ENCODE peak calls at places on chromosomes 5 and 9, in four cellular contexts. P, L, X and W are unnamed samples.

GRCh38 chr9:11893331-11893730 is 799.9 kb upstream of the TYRP1 start:
- DNase-seq in P (no peak), L (no peak), X (no peak), W (no peak)

GRCh38 chr5:159969966-159970365 is 39.0 kb upstream of the TTC1 start:
- DNase-seq in P (no peak), L (no peak), X (no peak), W (no peak)

GRCh38 chr9:96158909-96159575 is 142.9 kb downstream of the HSD17B3 start:
- DNase-seq in P (no peak), L (no peak), X (no peak), W (no peak)

GRCh38 chr5:68673451-68674180 is 420.2 kb upstream of the SLC30A5 start:
- DNase-seq in P (no peak), L (no peak), X (no peak), W (no peak)

GRCh38 chr9:98130576-98131228 is 11.7 kb upstream of the TRIM14 start:
- DNase-seq in P (no peak), L (no peak), X (no peak), W (no peak)

GRCh38 chr5:33067291-33067690 is 356.2 kb downstream of the NPR3 start:
- DNase-seq in P (no peak), L (no peak), X (no peak), W (no peak)

GRCh38 chr5:1184481-1184880 is 16.9 kb upstream of the SLC6A19 start:
- DNase-seq in P (no peak), L (no peak), X (no peak), W (no peak)

GRCh38 chr9:99140685-99141314 is 35.9 kb downstream of the TGFBR1 start:
- DNase-seq in P (no peak), L (no peak), X (peak; percentile 39), W (no peak)

GRCh38 chr5:103526164-103526915 is 36.2 kb downstream of the NUDT12 start:
- DNase-seq in P (no peak), L (no peak), X (peak; percentile 12), W (no peak)

GRCh38 chr5:1354491-1355033 is 9.7 kb upstream of the CLPTM1L start:
- DNase-seq in P (no peak), L (no peak), X (no peak), W (no peak)

GRCh38 chr5:112978836-112979235 is 2.2 kb downstream of the DCP2 start:
- DNase-seq in P (no peak), L (no peak), X (no peak), W (peak; percentile 3)

GRCh38 chr5:150255659-150256415 is 33.7 kb downstream of the CAMK2A start:
- DNase-seq in P (no peak), L (no peak), X (no peak), W (no peak)